ENCODE peak calls at places on chromosome 18, in eight cellular contexts. R, Y, W, G, V, C, L and P are unnamed samples.

GRCh38 chr18:79944746-79945117 is 6.7 kb downstream of the SLC66A2 start:
- DNase-seq in R (no peak), Y (no peak), W (no peak), G (no peak), V (no peak), C (no peak), L (no peak), P (no peak)

GRCh38 chr18:59769105-59769865 is 72.1 kb upstream of the CCBE1 start:
- DNase-seq in R (no peak), Y (no peak), W (no peak), G (no peak), V (no peak), C (peak; percentile 69), L (no peak), P (no peak)

GRCh38 chr18:34493099-34493544 is 217.0 kb upstream of the DTNA start:
- DNase-seq in R (no peak), Y (no peak), W (peak; percentile 94), G (peak; percentile 86), V (no peak), C (peak; percentile 68), L (peak; percentile 22), P (peak; percentile 13)

GRCh38 chr18:56890632-56891031 is 239.5 kb downstream of the WDR7 start:
- DNase-seq in R (no peak), Y (no peak), W (peak; percentile 92), G (no peak), V (no peak), C (peak; percentile 96), L (no peak), P (peak; percentile 87)

GRCh38 chr18:48045744-48046143 is 115.3 kb upstream of the SMAD2 start:
- DNase-seq in R (no peak), Y (no peak), W (no peak), G (no peak), V (no peak), C (no peak), L (no peak), P (no peak)

GRCh38 chr18:36798738-36799473 is 29.9 kb downstream of the TPGS2 start:
- DNase-seq in R (no peak), Y (no peak), W (no peak), G (no peak), V (no peak), C (peak; percentile 9), L (no peak), P (no peak)

GRCh38 chr18:74579704-74580103 is 18.0 kb upstream of the ZNF407 start:
- DNase-seq in R (no peak), Y (no peak), W (peak; percentile 72), G (peak; percentile 49), V (no peak), C (peak; percentile 6), L (no peak), P (no peak)

GRCh38 chr18:79503891-79504475 is 108.3 kb downstream of the NFATC1 start:
- DNase-seq in R (no peak), Y (no peak), W (no peak), G (peak; percentile 25), V (no peak), C (no peak), L (no peak), P (no peak)

GRCh38 chr18:3758531-3758930 is 308.6 kb downstream of the TGIF1 start:
- DNase-seq in R (no peak), Y (no peak), W (peak; percentile 68), G (no peak), V (no peak), C (peak; percentile 54), L (no peak), P (peak; percentile 90)

GRCh38 chr18:49890041-49890440 is 76.7 kb upstream of the ACAA2 start:
- DNase-seq in R (no peak), Y (no peak), W (peak; percentile 64), G (no peak), V (no peak), C (no peak), L (no peak), P (no peak)

GRCh38 chr18:79869591-79870368 is 72.0 kb downstream of the KCNG2 start:
- DNase-seq in R (no peak), Y (no peak), W (no peak), G (peak; percentile 75), V (no peak), C (no peak), L (no peak), P (no peak)

GRCh38 chr18:30387401-30387800 is 655.1 kb downstream of the DSC3 start:
- DNase-seq in R (no peak), Y (no peak), W (peak; percentile 78), G (no peak), V (no peak), C (peak; percentile 1), L (no peak), P (peak; percentile 19)

GRCh38 chr18:49677762-49678398 is 116.0 kb downstream of the LIPG start:
- DNase-seq in R (no peak), Y (no peak), W (no peak), G (no peak), V (no peak), C (no peak), L (peak; percentile 25), P (no peak)

GRCh38 chr18:51668101-51668500 is 470.6 kb upstream of the MEX3C start:
- DNase-seq in R (peak; percentile 55), Y (peak; percentile 18), W (peak; percentile 66), G (no peak), V (no peak), C (peak; percentile 6), L (peak; percentile 11), P (peak; percentile 20)

GRCh38 chr18:80181642-80182461 is 65.5 kb downstream of the PARD6G start:
- DNase-seq in R (peak; percentile 77), Y (no peak), W (no peak), G (no peak), V (no peak), C (no peak), L (no peak), P (no peak)

GRCh38 chr18:48875942-48876511 is 74.7 kb downstream of the SMAD7 start:
- DNase-seq in R (no peak), Y (no peak), W (peak; percentile 85), G (no peak), V (no peak), C (no peak), L (no peak), P (no peak)

GRCh38 chr18:60549338-60549960 is 176.9 kb upstream of the MC4R start:
- DNase-seq in R (peak; percentile 59), Y (peak; percentile 4), W (peak; percentile 62), G (no peak), V (no peak), C (peak; percentile 79), L (peak; percentile 74), P (peak; percentile 84)

GRCh38 chr18:38422216-38422615 is 856.6 kb upstream of the CELF4 start:
- DNase-seq in R (no peak), Y (no peak), W (no peak), G (no peak), V (no peak), C (no peak), L (no peak), P (no peak)

GRCh38 chr18:45835057-45835634 is 9.7 kb downstream of the SIGLEC15 start:
- DNase-seq in R (no peak), Y (no peak), W (no peak), G (no peak), V (no peak), C (no peak), L (no peak), P (no peak)